ENCODE peak calls at places on chromosomes 2 and 18, in seven cellular contexts. H is hepatocyte; J is GM23338; M is foreskin fibroblast; G is fibroblast of pulmonary artery; K is CD8-positive, alpha-beta memory T cell; F is lower leg skin. T is an unnamed sample.

GRCh38 chr2:8656160-8656641 is 25.7 kb upstream of the ID2 start:
- DNase-seq in H (peak), J (no peak), M (peak), G (no peak), K (no peak), F (no peak), T (peak)

GRCh38 chr2:16302969-16303592 is 362.6 kb downstream of the CYRIA start:
- DNase-seq in H (no peak), J (no peak), M (no peak), G (no peak), K (no peak), F (peak), T (no peak)

GRCh38 chr18:50194623-50195532 is at the start of gene MYO5B:
- DNase-seq in H (peak), J (peak), M (no peak), G (no peak), K (no peak), F (no peak), T (no peak)

GRCh38 chr2:79723830-79724229 is 211.0 kb downstream of the CTNNA2 start:
- DNase-seq in H (peak), J (no peak), M (peak), G (peak), K (no peak), F (no peak), T (peak)

GRCh38 chr2:238286987-238287386 is 1.4 kb downstream of the PER2 start:
- DNase-seq in H (no peak), J (no peak), M (no peak), G (no peak), K (no peak), F (no peak), T (no peak)

GRCh38 chr2:66890286-66890812 is 455.4 kb downstream of the MEIS1 start:
- DNase-seq in H (no peak), J (no peak), M (no peak), G (peak), K (no peak), F (no peak), T (peak)

GRCh38 chr2:29334723-29335122 is 219.5 kb downstream of the CLIP4 start:
- DNase-seq in H (no peak), J (no peak), M (no peak), G (no peak), K (no peak), F (no peak), T (no peak)

GRCh38 chr2:22626621-22627020 is 758.4 kb upstream of the KLHL29 start:
- DNase-seq in H (no peak), J (peak), M (no peak), G (no peak), K (no peak), F (no peak), T (no peak)

GRCh38 chr2:29817846-29818680 is 103.3 kb downstream of the ALK start:
- DNase-seq in H (no peak), J (no peak), M (no peak), G (no peak), K (no peak), F (no peak), T (no peak)

GRCh38 chr2:157439792-157440186 is 4.1 kb downstream of the CYTIP start:
- DNase-seq in H (no peak), J (no peak), M (no peak), G (no peak), K (no peak), F (no peak), T (no peak)

GRCh38 chr2:64367868-64368267 is 86.1 kb upstream of the LGALSL start:
- DNase-seq in H (no peak), J (no peak), M (no peak), G (no peak), K (no peak), F (peak), T (no peak)

GRCh38 chr2:6580982-6581381 is 284.7 kb downstream of the CMPK2 start:
- DNase-seq in H (no peak), J (no peak), M (peak), G (no peak), K (no peak), F (no peak), T (peak)

GRCh38 chr18:62200121-62200914 is 13.3 kb downstream of the RELCH start:
- DNase-seq in H (no peak), J (no peak), M (no peak), G (peak), K (no peak), F (no peak), T (no peak)

GRCh38 chr2:8170552-8170951 is 511.3 kb upstream of the ID2 start:
- DNase-seq in H (no peak), J (no peak), M (no peak), G (no peak), K (no peak), F (no peak), T (no peak)

GRCh38 chr2:217026161-217026560 is 166.3 kb upstream of the TNP1 start:
- DNase-seq in H (no peak), J (no peak), M (no peak), G (no peak), K (no peak), F (no peak), T (no peak)

GRCh38 chr18:57660961-57661360 is 39.3 kb upstream of the NARS1 start:
- DNase-seq in H (no peak), J (no peak), M (peak), G (peak), K (no peak), F (no peak), T (peak)

GRCh38 chr18:11909081-11909410 is 929 bp upstream of the MPPE1 start:
- DNase-seq in H (no peak), J (no peak), M (peak), G (peak), K (no peak), F (no peak), T (peak)
- H3K4me3 ChIP-seq in H (peak), J (peak), M (peak), G (peak), K (peak), F (peak), T (peak)

DNA sequence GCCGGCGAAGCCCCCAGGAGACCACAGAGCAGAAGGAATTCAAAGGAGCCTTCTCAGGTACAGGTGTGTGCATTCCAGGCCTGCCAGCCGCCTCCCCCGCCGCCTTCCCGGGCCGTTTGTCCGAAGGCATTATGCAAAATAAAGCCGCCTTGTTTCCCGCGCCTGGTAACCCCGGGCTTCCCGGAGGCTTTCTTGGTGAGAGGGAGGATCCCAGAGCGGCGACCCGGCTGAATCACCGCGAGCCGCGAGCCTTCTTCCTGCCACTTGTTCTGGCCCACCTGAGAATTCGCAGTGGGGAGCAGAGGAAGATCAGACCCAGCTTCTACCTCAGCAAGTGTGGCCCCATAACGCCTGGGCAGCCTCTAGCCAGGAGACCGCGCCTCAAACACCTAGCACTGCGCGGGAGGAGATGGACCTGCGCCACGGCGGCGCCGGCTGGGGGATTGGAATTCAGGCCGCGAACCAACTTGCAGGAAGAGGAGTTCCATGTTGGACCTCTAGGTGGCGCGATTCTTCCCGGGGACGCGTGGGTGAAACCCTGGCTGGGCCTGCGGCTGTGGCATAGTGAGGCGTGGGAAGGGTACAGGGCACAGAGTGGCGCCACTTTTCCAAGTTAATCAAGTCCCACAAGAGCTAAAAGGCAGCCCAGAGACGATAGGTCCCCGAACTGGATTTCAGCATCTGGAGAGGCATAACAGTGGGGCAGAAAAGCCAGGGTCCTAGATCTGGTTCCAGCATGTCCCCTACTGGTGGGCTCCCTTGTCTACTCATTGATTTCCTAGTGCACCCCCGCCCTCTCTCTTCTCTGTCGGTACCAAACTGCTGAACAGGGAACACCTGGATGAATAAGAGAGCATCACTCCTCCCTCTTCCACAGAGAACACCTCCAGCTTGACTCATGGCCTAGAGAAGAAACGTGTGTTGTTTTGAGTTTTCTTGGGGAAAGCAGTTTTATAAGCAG is 101.6 kb downstream of the FOXI3 start:
- DNase-seq in H (peak), J (peak), M (no peak), G (peak), K (peak), F (peak), T (peak)
- H3K4me3 ChIP-seq in H (peak), J (peak), M (no peak), G (no peak), K (peak), F (no peak), T (no peak)

DNA sequence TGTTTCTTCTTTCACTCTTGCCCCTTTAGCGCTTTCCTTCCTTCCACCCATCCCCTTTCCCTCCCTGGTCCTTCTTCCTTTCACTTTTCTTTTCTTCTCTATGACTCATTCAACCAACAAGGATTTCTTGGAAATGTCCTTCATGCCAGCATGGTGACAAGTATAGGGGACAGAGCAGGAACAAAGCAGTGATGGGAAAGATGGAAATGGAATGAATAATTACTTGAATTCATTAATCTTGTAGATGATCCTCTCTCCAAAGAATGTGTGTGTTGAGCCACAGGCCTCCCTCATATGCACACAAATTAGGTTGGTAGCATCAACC is 1.5 kb downstream of the VAMP5 start:
- DNase-seq in H (no peak), J (no peak), M (peak), G (peak), K (no peak), F (no peak), T (no peak)
- H3K4me3 ChIP-seq in H (no peak), J (no peak), M (peak), G (no peak), K (no peak), F (no peak), T (no peak)

DNA sequence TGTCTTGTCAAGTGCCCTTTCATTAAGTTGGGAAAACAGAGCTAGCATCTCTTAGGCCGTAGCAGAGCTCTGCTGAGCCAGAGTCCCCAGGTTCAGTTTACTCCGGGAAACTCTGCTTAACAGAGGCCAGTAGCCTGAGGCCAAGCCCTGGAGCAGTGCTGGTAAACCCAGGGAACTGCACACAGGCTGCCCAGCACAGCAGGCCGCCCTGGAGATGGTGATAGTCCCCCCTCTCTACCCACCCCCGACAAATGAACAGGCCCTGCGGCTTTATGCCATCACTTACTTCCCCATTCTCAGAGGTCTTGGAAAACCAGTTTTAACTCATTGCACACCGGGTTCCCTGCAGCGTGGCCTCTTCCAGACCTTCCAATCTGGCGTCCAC is 3.5 kb downstream of the CNNM4 start:
- DNase-seq in H (peak), J (peak), M (no peak), G (no peak), K (no peak), F (no peak), T (no peak)
- H3K4me3 ChIP-seq in H (peak), J (peak), M (peak), G (no peak), K (peak), F (no peak), T (no peak)

DNA sequence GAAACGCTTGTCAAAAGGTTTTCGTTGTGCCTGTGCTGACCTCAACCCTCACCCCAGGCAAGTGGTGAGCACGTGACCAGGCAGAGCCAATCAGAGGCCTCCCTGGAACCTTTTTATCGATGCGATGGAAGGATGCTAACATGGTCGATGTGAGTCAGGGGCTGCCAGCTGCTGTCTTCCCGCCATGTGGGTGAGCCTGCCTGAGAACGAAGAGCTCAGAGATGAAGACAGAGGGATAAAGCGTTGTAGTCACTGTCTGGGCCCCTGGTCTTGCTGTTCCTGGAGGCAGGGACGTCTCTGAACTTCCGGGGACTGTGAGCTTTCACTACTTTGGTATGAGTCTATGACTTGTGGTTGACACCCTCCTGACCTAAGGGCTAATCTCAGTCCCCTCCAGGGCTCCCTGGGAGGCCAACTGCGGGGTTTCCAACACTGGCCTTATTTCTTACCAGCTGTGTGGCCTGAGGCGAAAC is 18.6 kb downstream of the DNMT3A start:
- DNase-seq in H (no peak), J (peak), M (peak), G (no peak), K (peak), F (no peak), T (peak)
- H3K4me3 ChIP-seq in H (no peak), J (no peak), M (no peak), G (no peak), K (peak), F (no peak), T (no peak)

DNA sequence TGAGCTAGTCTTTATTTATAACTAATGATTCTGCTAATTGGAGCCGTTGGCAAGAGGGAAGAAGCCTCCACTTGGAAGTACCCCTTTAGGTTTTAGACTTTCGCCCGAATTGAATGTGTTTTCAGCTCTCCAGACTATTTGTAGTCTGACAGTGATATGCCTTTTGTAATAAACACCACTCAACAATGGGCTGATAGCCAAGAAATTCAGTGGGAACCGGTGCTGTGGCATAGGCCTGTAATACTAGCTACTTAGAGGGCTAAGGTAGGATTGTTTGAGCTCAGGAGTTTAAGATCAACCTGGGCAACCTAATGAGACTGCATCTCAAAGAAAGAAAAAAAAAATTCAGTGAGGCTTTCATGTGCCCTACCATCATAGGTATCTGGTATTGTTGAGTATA is 13.6 kb upstream of the ZSCAN30 start:
- DNase-seq in H (no peak), J (no peak), M (no peak), G (no peak), K (no peak), F (no peak), T (no peak)
- H3K4me3 ChIP-seq in H (no peak), J (no peak), M (no peak), G (no peak), K (no peak), F (no peak), T (no peak)

DNA sequence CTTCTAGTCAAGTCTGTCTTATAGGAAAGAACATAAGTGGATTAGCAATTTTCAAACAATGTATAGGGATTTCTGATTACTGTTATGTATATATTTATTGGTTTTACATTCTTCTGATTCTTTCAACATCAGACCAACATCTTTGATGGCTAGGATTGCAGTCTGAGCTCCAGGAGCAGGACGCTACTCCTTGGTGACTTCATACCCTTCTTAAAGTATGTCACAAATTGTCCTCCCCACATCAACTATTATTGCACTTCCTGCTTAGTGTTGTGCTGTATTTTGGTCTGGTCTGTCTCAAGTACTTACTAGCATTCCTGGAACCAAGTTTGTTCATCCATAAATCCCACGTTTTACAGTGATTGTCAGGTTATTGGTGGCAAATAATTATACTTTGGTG is 49.0 kb downstream of the MAP2 start:
- DNase-seq in H (no peak), J (no peak), M (peak), G (peak), K (no peak), F (no peak), T (peak)
- H3K4me3 ChIP-seq in H (no peak), J (no peak), M (no peak), G (no peak), K (no peak), F (no peak), T (no peak)

GRCh38 chr2:171216631-171217030 is 55.9 kb upstream of the TLK1 start:
- DNase-seq in H (no peak), J (no peak), M (no peak), G (no peak), K (no peak), F (no peak), T (no peak)

GRCh38 chr2:171214093-171214492 is 53.4 kb upstream of the TLK1 start:
- DNase-seq in H (no peak), J (no peak), M (no peak), G (no peak), K (no peak), F (no peak), T (no peak)

GRCh38 chr2:171217330-171217729 is 56.6 kb upstream of the TLK1 start:
- DNase-seq in H (no peak), J (peak), M (no peak), G (no peak), K (no peak), F (no peak), T (no peak)
- H3K4me3 ChIP-seq in H (no peak), J (peak), M (no peak), G (no peak), K (no peak), F (no peak), T (no peak)

GRCh38 chr2:234994340-234995321 is 42.8 kb downstream of the SH3BP4 start:
- DNase-seq in H (no peak), J (no peak), M (no peak), G (no peak), K (no peak), F (no peak), T (no peak)

GRCh38 chr2:234996467-234997270 is 44.9 kb downstream of the SH3BP4 start:
- DNase-seq in H (no peak), J (peak), M (no peak), G (peak), K (no peak), F (no peak), T (peak)

GRCh38 chr2:234997389-234997788 is 45.6 kb downstream of the SH3BP4 start:
- DNase-seq in H (no peak), J (no peak), M (no peak), G (no peak), K (no peak), F (no peak), T (no peak)

GRCh38 chr2:234995332-234996007 is 43.7 kb downstream of the SH3BP4 start:
- DNase-seq in H (no peak), J (no peak), M (no peak), G (no peak), K (no peak), F (no peak), T (no peak)

GRCh38 chr2:234996041-234996440 is 44.2 kb downstream of the SH3BP4 start:
- DNase-seq in H (no peak), J (peak), M (no peak), G (no peak), K (no peak), F (no peak), T (peak)
- H3K4me3 ChIP-seq in H (no peak), J (no peak), M (no peak), G (no peak), K (no peak), F (no peak), T (no peak)

T was measured in choroid plexus epithelial cell.